ENCODE peak calls at places on chromosome 16, in five cellular contexts. V is A549; D is RWPE1; S is AG09309; A is stimulated activated CD8-positive, alpha-beta memory T cell treated with anti-CD3 and anti-CD28 coated beads, Interleukin-12 subunit alpha, Interleukin-12 subunit beta, amount 100 ng/mL, for 1 hour. W is an unnamed sample.

GRCh38 chr16:12976936-12977335 is 75.5 kb downstream of the SHISA9 start:
- DNase-seq in V (no peak), S (no peak), A (no peak), D (no peak), W (no peak)

GRCh38 chr16:17557480-17557879 is 86.7 kb upstream of the XYLT1 start:
- DNase-seq in V (no peak), A (no peak), S (no peak), D (no peak), W (no peak)

GRCh38 chr16:16131204-16131603 is 92.1 kb downstream of the ABCC6 start:
- DNase-seq in V (no peak), A (no peak), D (no peak), S (no peak), W (no peak)

GRCh38 chr16:11316331-11317015 is 28.8 kb upstream of the RMI2 start:
- DNase-seq in A (no peak), D (no peak), S (no peak), V (no peak), W (no peak)

GRCh38 chr16:73214825-73215481 is 167.0 kb upstream of the ZFHX3 start:
- DNase-seq in V (no peak), S (peak; percentile 99), D (no peak), A (no peak), W (no peak)

GRCh38 chr16:15605869-15606520 is 37.0 kb downstream of the MARF1 start:
- DNase-seq in V (no peak), S (no peak), D (no peak), A (no peak), W (no peak)

GRCh38 chr16:721765-722481 is 977 bp downstream of the ANTKMT start:
- DNase-seq in A (no peak), V (no peak), D (no peak), S (no peak), W (no peak)

GRCh38 chr16:30557397-30557949 is 701 bp downstream of the ZNF764 start:
- DNase-seq in D (no peak), S (no peak), V (no peak), A (no peak), W (no peak)

GRCh38 chr16:2663553-2664521 is 18.5 kb upstream of the KCTD5 start:
- DNase-seq in D (peak; percentile 55), V (no peak), A (no peak), S (peak; percentile 76), W (no peak)

GRCh38 chr16:75000481-75001081 is 1.8 kb downstream of the ZNRF1 start:
- DNase-seq in S (no peak), D (peak; percentile 20), A (no peak), V (no peak), W (no peak)

GRCh38 chr16:71311553-71312158 is 22.5 kb upstream of the CMTR2 start:
- DNase-seq in A (no peak), S (no peak), D (peak; percentile 13), V (peak; percentile 13), W (peak; percentile 8)